ENCODE peak calls at places on chromosomes 13 and 19, in eight cellular contexts. One of them, this sample, is unnamed.

GRCh38 chr13:30718661-30719520 is 16.5 kb upstream of the ALOX5AP start:
- DNase-seq in IMR-90: peak
- DNase-seq in gastrocnemius medialis: no peak
- DNase-seq in Peyer's patch: no peak
- DNase-seq in transverse colon: no peak
- DNase-seq in thyroid gland: no peak
- DNase-seq in right lobe of liver: no peak
- DNase-seq in cardiac muscle cell: no peak
- DNase-seq in this sample: peak

GRCh38 chr13:64529874-64530485 is 2700.2 kb downstream of the PCDH9 start:
- DNase-seq in IMR-90: no peak
- DNase-seq in gastrocnemius medialis: no peak
- DNase-seq in Peyer's patch: no peak
- DNase-seq in transverse colon: no peak
- DNase-seq in thyroid gland: no peak
- DNase-seq in right lobe of liver: no peak
- DNase-seq in cardiac muscle cell: peak
- DNase-seq in this sample: no peak

GRCh38 chr19:3458595-3459284 is 21.6 kb downstream of the SMIM24 start:
- DNase-seq in IMR-90: peak
- DNase-seq in gastrocnemius medialis: no peak
- DNase-seq in Peyer's patch: no peak
- DNase-seq in transverse colon: no peak
- DNase-seq in thyroid gland: peak
- DNase-seq in right lobe of liver: no peak
- DNase-seq in cardiac muscle cell: peak
- DNase-seq in this sample: no peak

GRCh38 chr19:18776736-18777135 is 14.4 kb downstream of the COMP start:
- DNase-seq in IMR-90: peak
- DNase-seq in gastrocnemius medialis: no peak
- DNase-seq in Peyer's patch: no peak
- DNase-seq in transverse colon: no peak
- DNase-seq in thyroid gland: no peak
- DNase-seq in right lobe of liver: no peak
- DNase-seq in cardiac muscle cell: peak
- DNase-seq in this sample: no peak

GRCh38 chr13:87128006-87128405 is 543.2 kb upstream of the SLITRK5 start:
- DNase-seq in IMR-90: peak
- DNase-seq in gastrocnemius medialis: no peak
- DNase-seq in Peyer's patch: no peak
- DNase-seq in transverse colon: no peak
- DNase-seq in thyroid gland: no peak
- DNase-seq in right lobe of liver: no peak
- DNase-seq in cardiac muscle cell: no peak
- DNase-seq in this sample: peak

GRCh38 chr13:24050292-24050711 is 110.2 kb upstream of the SPATA13 start:
- DNase-seq in IMR-90: peak
- DNase-seq in gastrocnemius medialis: peak
- DNase-seq in Peyer's patch: no peak
- DNase-seq in transverse colon: no peak
- DNase-seq in thyroid gland: peak
- DNase-seq in right lobe of liver: no peak
- DNase-seq in cardiac muscle cell: no peak
- DNase-seq in this sample: no peak

GRCh38 chr13:72693832-72694231 is 33.6 kb downstream of the MZT1 start:
- DNase-seq in IMR-90: no peak
- DNase-seq in gastrocnemius medialis: no peak
- DNase-seq in Peyer's patch: no peak
- DNase-seq in transverse colon: no peak
- DNase-seq in thyroid gland: no peak
- DNase-seq in right lobe of liver: no peak
- DNase-seq in cardiac muscle cell: no peak
- DNase-seq in this sample: no peak

GRCh38 chr19:40689339-40690049 is 957 bp downstream of the NUMBL start:
- DNase-seq in IMR-90: no peak
- DNase-seq in gastrocnemius medialis: no peak
- DNase-seq in Peyer's patch: no peak
- DNase-seq in transverse colon: no peak
- DNase-seq in thyroid gland: no peak
- DNase-seq in right lobe of liver: no peak
- DNase-seq in cardiac muscle cell: no peak
- DNase-seq in this sample: no peak

GRCh38 chr13:111566567-111566966 is 246.1 kb downstream of the TEX29 start:
- DNase-seq in IMR-90: no peak
- DNase-seq in gastrocnemius medialis: no peak
- DNase-seq in Peyer's patch: no peak
- DNase-seq in transverse colon: no peak
- DNase-seq in thyroid gland: no peak
- DNase-seq in right lobe of liver: no peak
- DNase-seq in cardiac muscle cell: no peak
- DNase-seq in this sample: no peak

GRCh38 chr13:114319441-114319871 is 5.2 kb downstream of the CHAMP1 start:
- DNase-seq in IMR-90: peak
- DNase-seq in gastrocnemius medialis: no peak
- DNase-seq in Peyer's patch: no peak
- DNase-seq in transverse colon: no peak
- DNase-seq in thyroid gland: no peak
- DNase-seq in right lobe of liver: no peak
- DNase-seq in cardiac muscle cell: no peak
- DNase-seq in this sample: no peak

GRCh38 chr13:26985285-26985878 is 186.2 kb downstream of the USP12 start:
- DNase-seq in IMR-90: peak
- DNase-seq in gastrocnemius medialis: peak
- DNase-seq in Peyer's patch: peak
- DNase-seq in transverse colon: peak
- DNase-seq in thyroid gland: peak
- DNase-seq in right lobe of liver: peak
- DNase-seq in cardiac muscle cell: peak
- DNase-seq in this sample: no peak

GRCh38 chr19:30679789-30680188 is 307.6 kb downstream of the ZNF536 start:
- DNase-seq in IMR-90: no peak
- DNase-seq in gastrocnemius medialis: no peak
- DNase-seq in Peyer's patch: no peak
- DNase-seq in transverse colon: no peak
- DNase-seq in thyroid gland: no peak
- DNase-seq in right lobe of liver: no peak
- DNase-seq in cardiac muscle cell: no peak
- DNase-seq in this sample: no peak

GRCh38 chr19:35710784-35711723 is 6.7 kb downstream of the ZBTB32 start:
- DNase-seq in IMR-90: no peak
- DNase-seq in gastrocnemius medialis: no peak
- DNase-seq in Peyer's patch: no peak
- DNase-seq in transverse colon: no peak
- DNase-seq in thyroid gland: no peak
- DNase-seq in right lobe of liver: no peak
- DNase-seq in cardiac muscle cell: no peak
- DNase-seq in this sample: no peak

GRCh38 chr13:97076898-97077297 is 82.6 kb upstream of the OXGR1 start:
- DNase-seq in IMR-90: no peak
- DNase-seq in gastrocnemius medialis: no peak
- DNase-seq in Peyer's patch: no peak
- DNase-seq in transverse colon: no peak
- DNase-seq in thyroid gland: no peak
- DNase-seq in right lobe of liver: no peak
- DNase-seq in cardiac muscle cell: no peak
- DNase-seq in this sample: no peak

GRCh38 chr19:16587031-16588023 is 15.1 kb upstream of the SLC35E1 start:
- DNase-seq in IMR-90: peak
- DNase-seq in gastrocnemius medialis: no peak
- DNase-seq in Peyer's patch: no peak
- DNase-seq in transverse colon: peak
- DNase-seq in thyroid gland: peak
- DNase-seq in right lobe of liver: no peak
- DNase-seq in cardiac muscle cell: peak
- DNase-seq in this sample: no peak

GRCh38 chr19:16589917-16590316 is 17.7 kb upstream of the SLC35E1 start:
- DNase-seq in IMR-90: no peak
- DNase-seq in gastrocnemius medialis: no peak
- DNase-seq in Peyer's patch: no peak
- DNase-seq in transverse colon: no peak
- DNase-seq in thyroid gland: peak
- DNase-seq in right lobe of liver: no peak
- DNase-seq in cardiac muscle cell: no peak
- DNase-seq in this sample: no peak

GRCh38 chr19:16586477-16586871 is 14.3 kb upstream of the SLC35E1 start:
- DNase-seq in IMR-90: no peak
- DNase-seq in gastrocnemius medialis: no peak
- DNase-seq in Peyer's patch: no peak
- DNase-seq in transverse colon: no peak
- DNase-seq in thyroid gland: no peak
- DNase-seq in right lobe of liver: no peak
- DNase-seq in cardiac muscle cell: no peak
- DNase-seq in this sample: no peak

GRCh38 chr19:16588824-16589577 is 16.8 kb upstream of the SLC35E1 start:
- DNase-seq in IMR-90: no peak
- DNase-seq in gastrocnemius medialis: no peak
- DNase-seq in Peyer's patch: no peak
- DNase-seq in transverse colon: no peak
- DNase-seq in thyroid gland: no peak
- DNase-seq in right lobe of liver: no peak
- DNase-seq in cardiac muscle cell: no peak
- DNase-seq in this sample: no peak

GRCh38 chr19:16588089-16588823 is 16.0 kb upstream of the SLC35E1 start:
- DNase-seq in IMR-90: peak
- DNase-seq in gastrocnemius medialis: peak
- DNase-seq in Peyer's patch: no peak
- DNase-seq in transverse colon: peak
- DNase-seq in thyroid gland: no peak
- DNase-seq in right lobe of liver: no peak
- DNase-seq in cardiac muscle cell: peak
- DNase-seq in this sample: no peak
- TF ChIP-seq CTCF in IMR-90: no peak
- TF ChIP-seq CTCF in gastrocnemius medialis: no peak
- TF ChIP-seq CTCF in Peyer's patch: no peak
- TF ChIP-seq CTCF in transverse colon: no peak
- TF ChIP-seq CTCF in thyroid gland: no peak
- TF ChIP-seq CTCF in right lobe of liver: no peak
- TF ChIP-seq CTCF in cardiac muscle cell: peak
- TF ChIP-seq CTCF in this sample: no peak

GRCh38 chr13:76992548-76993001 is 694 bp downstream of the CLN5 start:
- DNase-seq in IMR-90: peak
- DNase-seq in gastrocnemius medialis: peak
- DNase-seq in Peyer's patch: peak
- DNase-seq in transverse colon: peak
- DNase-seq in thyroid gland: peak
- DNase-seq in right lobe of liver: peak
- DNase-seq in cardiac muscle cell: peak
- DNase-seq in this sample: no peak

GRCh38 chr13:76993473-76993872 is 1.6 kb downstream of the CLN5 start:
- DNase-seq in IMR-90: no peak
- DNase-seq in gastrocnemius medialis: no peak
- DNase-seq in Peyer's patch: no peak
- DNase-seq in transverse colon: no peak
- DNase-seq in thyroid gland: no peak
- DNase-seq in right lobe of liver: no peak
- DNase-seq in cardiac muscle cell: no peak
- DNase-seq in this sample: no peak

GRCh38 chr13:76991796-76992547 is at the start of gene CLN5:
- DNase-seq in IMR-90: peak
- DNase-seq in gastrocnemius medialis: peak
- DNase-seq in Peyer's patch: peak
- DNase-seq in transverse colon: peak
- DNase-seq in thyroid gland: peak
- DNase-seq in right lobe of liver: peak
- DNase-seq in cardiac muscle cell: peak
- DNase-seq in this sample: peak

GRCh38 chr13:76993021-76993420 is 1.1 kb downstream of the CLN5 start:
- DNase-seq in IMR-90: peak
- DNase-seq in gastrocnemius medialis: no peak
- DNase-seq in Peyer's patch: no peak
- DNase-seq in transverse colon: no peak
- DNase-seq in thyroid gland: no peak
- DNase-seq in right lobe of liver: no peak
- DNase-seq in cardiac muscle cell: no peak
- DNase-seq in this sample: no peak

DNA sequence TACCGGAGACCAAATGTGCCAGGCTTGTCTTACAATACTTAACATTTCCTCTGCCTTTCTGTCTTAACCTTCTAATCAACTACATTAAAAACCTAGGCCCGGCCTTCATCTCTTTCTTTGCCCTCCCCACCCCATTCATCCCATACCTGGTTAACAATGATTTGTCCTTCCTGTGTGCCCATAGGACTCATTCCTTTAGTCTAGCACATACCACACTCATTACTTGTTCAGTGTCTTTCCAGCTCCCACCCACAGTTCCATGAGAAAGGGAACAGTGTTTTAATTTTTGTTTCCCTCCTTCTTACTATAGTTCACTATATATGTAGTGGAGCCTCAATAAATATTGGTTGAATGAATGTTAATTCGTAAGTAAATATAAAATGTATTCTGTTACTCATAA is 2.4 kb downstream of the CLN5 start:
- DNase-seq in IMR-90: no peak
- DNase-seq in gastrocnemius medialis: no peak
- DNase-seq in Peyer's patch: no peak
- DNase-seq in transverse colon: no peak
- DNase-seq in thyroid gland: no peak
- DNase-seq in right lobe of liver: no peak
- DNase-seq in cardiac muscle cell: no peak
- DNase-seq in this sample: no peak
- H3K4me3 ChIP-seq in IMR-90: no peak
- H3K4me3 ChIP-seq in gastrocnemius medialis: no peak
- H3K4me3 ChIP-seq in Peyer's patch: no peak
- H3K4me3 ChIP-seq in transverse colon: no peak
- H3K4me3 ChIP-seq in thyroid gland: no peak
- H3K4me3 ChIP-seq in right lobe of liver: no peak
- H3K4me3 ChIP-seq in cardiac muscle cell: no peak
- H3K4me3 ChIP-seq in this sample: no peak

GRCh38 chr19:57815247-57816075 is 748 bp upstream of the ZNF552 start:
- DNase-seq in IMR-90: no peak
- DNase-seq in gastrocnemius medialis: no peak
- DNase-seq in Peyer's patch: no peak
- DNase-seq in transverse colon: no peak
- DNase-seq in thyroid gland: no peak
- DNase-seq in right lobe of liver: peak
- DNase-seq in cardiac muscle cell: no peak
- DNase-seq in this sample: no peak
- TF ChIP-seq CTCF in IMR-90: no peak
- TF ChIP-seq CTCF in gastrocnemius medialis: no peak
- TF ChIP-seq CTCF in Peyer's patch: no peak
- TF ChIP-seq CTCF in transverse colon: no peak
- TF ChIP-seq CTCF in thyroid gland: no peak
- TF ChIP-seq CTCF in right lobe of liver: no peak
- TF ChIP-seq CTCF in cardiac muscle cell: no peak
- TF ChIP-seq CTCF in this sample: no peak

DNA sequence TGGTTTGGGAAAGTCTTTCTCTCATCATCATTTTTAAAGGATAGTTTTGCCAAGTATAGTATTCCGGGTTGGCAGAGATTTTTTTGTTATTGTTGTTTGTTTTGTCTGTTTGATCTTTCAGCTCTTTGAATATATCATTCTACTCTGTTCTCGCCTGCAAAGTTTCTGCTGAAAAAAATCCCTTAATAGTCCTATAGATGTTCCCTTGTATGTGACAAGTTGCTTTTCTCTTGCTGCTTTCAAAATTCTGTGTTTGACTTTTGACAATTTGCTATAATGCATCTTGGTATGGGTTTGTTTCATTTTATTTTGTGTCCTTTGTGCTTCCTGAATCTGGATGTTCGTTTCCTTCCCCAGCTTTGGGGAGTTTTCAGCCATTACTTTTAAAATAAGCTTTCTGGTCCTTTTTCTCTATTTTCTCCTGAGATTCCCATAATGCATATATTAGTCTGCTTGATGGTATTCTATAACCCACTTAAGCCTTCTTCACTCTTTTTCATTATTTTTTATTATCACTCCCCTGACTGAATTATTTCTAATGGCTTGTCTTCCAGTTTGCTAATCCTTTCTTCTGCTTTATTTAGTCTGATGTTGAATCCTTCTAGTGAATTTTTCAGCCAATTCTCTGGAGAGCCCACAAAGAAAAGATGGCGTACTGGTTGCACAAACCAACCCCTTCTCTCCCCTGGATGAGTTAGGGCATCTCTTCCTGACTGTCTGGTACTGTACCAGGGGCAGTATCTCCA is 14.6 kb downstream of the ZNF569 start:
- DNase-seq in IMR-90: no peak
- DNase-seq in gastrocnemius medialis: no peak
- DNase-seq in Peyer's patch: no peak
- DNase-seq in transverse colon: no peak
- DNase-seq in thyroid gland: no peak
- DNase-seq in right lobe of liver: no peak
- DNase-seq in cardiac muscle cell: no peak
- DNase-seq in this sample: no peak
- H3K4me3 ChIP-seq in IMR-90: no peak
- H3K4me3 ChIP-seq in gastrocnemius medialis: peak
- H3K4me3 ChIP-seq in Peyer's patch: no peak
- H3K4me3 ChIP-seq in transverse colon: no peak
- H3K4me3 ChIP-seq in thyroid gland: no peak
- H3K4me3 ChIP-seq in right lobe of liver: no peak
- H3K4me3 ChIP-seq in cardiac muscle cell: no peak
- H3K4me3 ChIP-seq in this sample: no peak

This sample was measured in epithelial cell of proximal tubule.